ENCODE peak calls at places on chromosomes 11 and 22, in five cellular contexts. Z is stomach; H is small intestine; A is HuH-7; N is stimulated activated CD8-positive, alpha-beta memory T cell treated with anti-CD3 and anti-CD28 coated beads, Interleukin-4, amount 100 ng/mL, for 1 hour. M is an unnamed sample.

GRCh38 chr11:14672635-14673034 is 29.0 kb downstream of the PDE3B start:
- DNase-seq in H (no peak), Z (no peak), A (no peak), N (no peak), M (no peak)

GRCh38 chr11:380491-380890 is 11.2 kb downstream of the B4GALNT4 start:
- DNase-seq in H (no peak), Z (no peak), N (no peak), A (no peak), M (no peak)

GRCh38 chr11:133992121-133992520 is 35.4 kb upstream of the IGSF9B start:
- DNase-seq in N (no peak), A (no peak), Z (no peak), H (no peak), M (no peak)

GRCh38 chr11:71146846-71147245 is 105.5 kb downstream of the SHANK2 start:
- DNase-seq in A (no peak), H (no peak), N (no peak), Z (no peak), M (no peak)

GRCh38 chr11:96207459-96208449 is 135.2 kb downstream of the MAML2 start:
- DNase-seq in H (peak), Z (no peak), N (no peak), A (peak), M (no peak)

GRCh38 chr11:121489823-121490222 is 37.1 kb upstream of the SORL1-AS1 start:
- DNase-seq in Z (no peak), H (no peak), N (no peak), A (no peak), M (no peak)

GRCh38 chr11:101442171-101442570 is 141.6 kb downstream of the TRPC6 start:
- DNase-seq in Z (no peak), A (no peak), H (no peak), N (no peak), M (peak)

GRCh38 chr22:36383110-36383581 is 4.6 kb downstream of the MYH9 start:
- DNase-seq in H (peak), Z (peak), N (no peak), A (no peak), M (peak)

GRCh38 chr11:113896156-113896879 is 8.3 kb upstream of the HTR3B start:
- DNase-seq in N (no peak), A (peak), H (peak), Z (peak), M (no peak)

GRCh38 chr22:27437570-27437969 is 364.0 kb downstream of the MN1 start:
- DNase-seq in H (no peak), N (no peak), Z (no peak), A (no peak), M (no peak)

GRCh38 chr11:91136631-91137030 is 913.8 kb upstream of the CHORDC1 start:
- DNase-seq in H (no peak), A (no peak), Z (no peak), N (no peak), M (peak)

M was measured in NCI-H226.